ENCODE peak calls at places on chromosomes 16 and 17, in five cellular contexts. V is dorsolateral prefrontal cortex, P is right cardiac atrium, M is NCI-H748 treated with DMSO at 0.1 percent for 48 hours, H is WTC11. G is an unnamed sample.

GRCh38 chr16:29665294-29666077 is 2.4 kb downstream of the SPN start:
- DNase-seq in V (no peak), P (no peak), M (no peak), H (no peak), G (no peak)

GRCh38 chr16:23843143-23843542 is 7.4 kb downstream of the PRKCB start:
- DNase-seq in V (no peak), P (no peak), M (no peak), H (no peak), G (no peak)

GRCh38 chr16:88730632-88731607 is 24.6 kb downstream of the CTU2 start:
- DNase-seq in V (no peak), P (no peak), M (no peak), H (no peak), G (no peak)

GRCh38 chr17:68310141-68310540 is 18.8 kb downstream of the ARSG start:
- DNase-seq in V (no peak), P (no peak), M (no peak), H (no peak), G (no peak)

GRCh38 chr16:23072084-23072599 is 77.1 kb downstream of the USP31 start:
- DNase-seq in V (no peak), P (peak), M (no peak), H (no peak), G (peak)

GRCh38 chr16:70428178-70428998 is 10.5 kb downstream of the ST3GAL2 start:
- DNase-seq in V (peak), P (peak), M (no peak), H (peak), G (peak)

GRCh38 chr16:89613101-89613953 is at the start of gene DPEP1:
- DNase-seq in V (no peak), P (no peak), M (no peak), H (peak), G (no peak)

GRCh38 chr16:79601092-79601977 is 798 bp upstream of the MAF start:
- DNase-seq in V (no peak), P (peak), M (peak), H (peak), G (peak)

GRCh38 chr16:89241187-89242003 is 23.9 kb downstream of the ZNF778 start:
- DNase-seq in V (peak), P (peak), M (peak), H (peak), G (peak)

GRCh38 chr17:81666092-81666341 is 388 bp downstream of the OXLD1 start:
- DNase-seq in V (no peak), P (no peak), M (no peak), H (no peak), G (no peak)

GRCh38 chr17:3475155-3475808 is 515 bp upstream of the ASPA start:
- DNase-seq in V (no peak), P (no peak), M (no peak), H (no peak), G (no peak)

GRCh38 chr17:4938670-4939553 is 934 bp downstream of the SLC25A11 start:
- DNase-seq in V (no peak), P (no peak), M (no peak), H (no peak), G (no peak)

GRCh38 chr16:9437115-9437514 is 345.7 kb downstream of the HAPSTR1 start:
- DNase-seq in V (no peak), P (no peak), M (no peak), H (no peak), G (no peak)

GRCh38 chr17:78375401-78376079 is 2.9 kb upstream of the PGS1 start:
- DNase-seq in V (no peak), P (peak), M (no peak), H (no peak), G (no peak)

GRCh38 chr16:11780988-11781680 is 15.9 kb downstream of the ZC3H7A start:
- DNase-seq in V (no peak), P (no peak), M (no peak), H (no peak), G (no peak)

GRCh38 chr16:55668337-55669281 is 12.8 kb downstream of the SLC6A2 start:
- DNase-seq in V (no peak), P (no peak), M (no peak), H (peak), G (peak)

GRCh38 chr16:81163671-81164070 is 67.5 kb upstream of the GCSH start:
- DNase-seq in V (no peak), P (no peak), M (no peak), H (no peak), G (no peak)

GRCh38 chr16:86833136-86833535 is 254.8 kb downstream of the FOXL1 start:
- DNase-seq in V (no peak), P (no peak), M (no peak), H (no peak), G (no peak)